ENCODE peak calls at places on chromosome 20, in nine cellular contexts. One of them, this sample, is unnamed.

GRCh38 chr20:51542033-51542893 is at the start of gene NFATC2:
- DNase-seq in hypothalamus: no peak
- DNase-seq in uterus: no peak
- DNase-seq in astrocyte of the hippocampus: no peak
- DNase-seq in NCI-H1417: peak; percentile 37
- DNase-seq in AG04449: no peak
- DNase-seq in naive thymus-derived CD8-positive, alpha-beta T cell: peak; percentile 59
- DNase-seq in left kidney: peak; percentile 65
- DNase-seq in EH: no peak
- DNase-seq in this sample: no peak

GRCh38 chr20:50670126-50670862 is 21.0 kb downstream of the RIPOR3 start:
- DNase-seq in naive thymus-derived CD8-positive, alpha-beta T cell: no peak
- DNase-seq in astrocyte of the hippocampus: peak; percentile 41
- DNase-seq in uterus: no peak
- DNase-seq in left kidney: peak; percentile 49
- DNase-seq in AG04449: no peak
- DNase-seq in NCI-H1417: no peak
- DNase-seq in hypothalamus: no peak
- DNase-seq in EH: no peak
- DNase-seq in this sample: no peak

GRCh38 chr20:50366270-50367103 is 143.7 kb upstream of the PTPN1 start:
- DNase-seq in hypothalamus: no peak
- DNase-seq in NCI-H1417: peak; percentile 81
- DNase-seq in uterus: peak; percentile 61
- DNase-seq in EH: peak; percentile 63
- DNase-seq in naive thymus-derived CD8-positive, alpha-beta T cell: no peak
- DNase-seq in left kidney: peak; percentile 81
- DNase-seq in astrocyte of the hippocampus: peak; percentile 65
- DNase-seq in AG04449: no peak
- DNase-seq in this sample: no peak

GRCh38 chr20:57787969-57788781 is 78.4 kb upstream of the PMEPA1 start:
- DNase-seq in left kidney: no peak
- DNase-seq in uterus: no peak
- DNase-seq in EH: no peak
- DNase-seq in NCI-H1417: no peak
- DNase-seq in astrocyte of the hippocampus: no peak
- DNase-seq in AG04449: no peak
- DNase-seq in naive thymus-derived CD8-positive, alpha-beta T cell: no peak
- DNase-seq in hypothalamus: no peak
- DNase-seq in this sample: no peak

GRCh38 chr20:4966826-4967751 is 34.2 kb downstream of the SLC23A2 start:
- DNase-seq in astrocyte of the hippocampus: no peak
- DNase-seq in AG04449: no peak
- DNase-seq in uterus: no peak
- DNase-seq in naive thymus-derived CD8-positive, alpha-beta T cell: no peak
- DNase-seq in left kidney: peak; percentile 3
- DNase-seq in EH: no peak
- DNase-seq in hypothalamus: no peak
- DNase-seq in NCI-H1417: no peak
- DNase-seq in this sample: no peak

GRCh38 chr20:47468290-47469050 is 33.2 kb upstream of the NCOA3 start:
- DNase-seq in left kidney: no peak
- DNase-seq in uterus: no peak
- DNase-seq in AG04449: no peak
- DNase-seq in naive thymus-derived CD8-positive, alpha-beta T cell: no peak
- DNase-seq in NCI-H1417: no peak
- DNase-seq in astrocyte of the hippocampus: no peak
- DNase-seq in EH: no peak
- DNase-seq in hypothalamus: no peak
- DNase-seq in this sample: peak; percentile 85

GRCh38 chr20:62293111-62293784 is 9.5 kb upstream of the ADRM1 start:
- DNase-seq in naive thymus-derived CD8-positive, alpha-beta T cell: no peak
- DNase-seq in uterus: no peak
- DNase-seq in EH: no peak
- DNase-seq in NCI-H1417: peak; percentile 69
- DNase-seq in AG04449: no peak
- DNase-seq in left kidney: no peak
- DNase-seq in hypothalamus: no peak
- DNase-seq in astrocyte of the hippocampus: no peak
- DNase-seq in this sample: no peak

GRCh38 chr20:47992021-47992467 is 206.8 kb upstream of the SULF2 start:
- DNase-seq in hypothalamus: no peak
- DNase-seq in EH: peak; percentile 20
- DNase-seq in NCI-H1417: peak; percentile 91
- DNase-seq in naive thymus-derived CD8-positive, alpha-beta T cell: no peak
- DNase-seq in left kidney: peak; percentile 55
- DNase-seq in AG04449: no peak
- DNase-seq in astrocyte of the hippocampus: no peak
- DNase-seq in uterus: no peak
- DNase-seq in this sample: no peak

GRCh38 chr20:32773880-32774279 is 11.7 kb downstream of the DNMT3B start:
- DNase-seq in AG04449: no peak
- DNase-seq in NCI-H1417: no peak
- DNase-seq in uterus: no peak
- DNase-seq in astrocyte of the hippocampus: no peak
- DNase-seq in EH: no peak
- DNase-seq in naive thymus-derived CD8-positive, alpha-beta T cell: no peak
- DNase-seq in left kidney: no peak
- DNase-seq in hypothalamus: no peak
- DNase-seq in this sample: no peak

GRCh38 chr20:61964675-61965605 is 100.7 kb downstream of the TAF4 start:
- DNase-seq in uterus: no peak
- DNase-seq in EH: no peak
- DNase-seq in hypothalamus: no peak
- DNase-seq in NCI-H1417: no peak
- DNase-seq in AG04449: no peak
- DNase-seq in naive thymus-derived CD8-positive, alpha-beta T cell: no peak
- DNase-seq in astrocyte of the hippocampus: no peak
- DNase-seq in left kidney: no peak
- DNase-seq in this sample: no peak

GRCh38 chr20:36802326-36803223 is 29.0 kb upstream of the DSN1 start:
- DNase-seq in NCI-H1417: no peak
- DNase-seq in uterus: no peak
- DNase-seq in hypothalamus: no peak
- DNase-seq in astrocyte of the hippocampus: peak; percentile 78
- DNase-seq in naive thymus-derived CD8-positive, alpha-beta T cell: no peak
- DNase-seq in left kidney: no peak
- DNase-seq in AG04449: peak; percentile 38
- DNase-seq in EH: peak; percentile 91
- DNase-seq in this sample: no peak

GRCh38 chr20:32636278-32636677 is 37.5 kb downstream of the C20orf203 start:
- DNase-seq in hypothalamus: no peak
- DNase-seq in NCI-H1417: no peak
- DNase-seq in EH: no peak
- DNase-seq in uterus: no peak
- DNase-seq in left kidney: peak; percentile 46
- DNase-seq in AG04449: no peak
- DNase-seq in naive thymus-derived CD8-positive, alpha-beta T cell: no peak
- DNase-seq in astrocyte of the hippocampus: peak; percentile 57
- DNase-seq in this sample: no peak

GRCh38 chr20:17863577-17864292 is 104.9 kb downstream of the SNX5 start:
- DNase-seq in astrocyte of the hippocampus: peak; percentile 37
- DNase-seq in AG04449: no peak
- DNase-seq in uterus: peak; percentile 70
- DNase-seq in naive thymus-derived CD8-positive, alpha-beta T cell: no peak
- DNase-seq in hypothalamus: no peak
- DNase-seq in EH: no peak
- DNase-seq in NCI-H1417: no peak
- DNase-seq in left kidney: peak; percentile 69
- DNase-seq in this sample: no peak

GRCh38 chr20:51042064-51042463 is 19.2 kb upstream of the KCNG1 start:
- DNase-seq in naive thymus-derived CD8-positive, alpha-beta T cell: no peak
- DNase-seq in hypothalamus: no peak
- DNase-seq in AG04449: no peak
- DNase-seq in uterus: no peak
- DNase-seq in NCI-H1417: no peak
- DNase-seq in left kidney: no peak
- DNase-seq in astrocyte of the hippocampus: no peak
- DNase-seq in EH: no peak
- DNase-seq in this sample: no peak

GRCh38 chr20:59823860-59824259 is 109.6 kb downstream of the SYCP2 start:
- DNase-seq in AG04449: no peak
- DNase-seq in hypothalamus: no peak
- DNase-seq in NCI-H1417: no peak
- DNase-seq in uterus: no peak
- DNase-seq in astrocyte of the hippocampus: no peak
- DNase-seq in naive thymus-derived CD8-positive, alpha-beta T cell: no peak
- DNase-seq in left kidney: no peak
- DNase-seq in EH: no peak
- DNase-seq in this sample: no peak

GRCh38 chr20:50418890-50419642 is 91.1 kb upstream of the PTPN1 start:
- DNase-seq in NCI-H1417: no peak
- DNase-seq in astrocyte of the hippocampus: no peak
- DNase-seq in left kidney: no peak
- DNase-seq in AG04449: no peak
- DNase-seq in EH: no peak
- DNase-seq in uterus: peak; percentile 60
- DNase-seq in hypothalamus: no peak
- DNase-seq in naive thymus-derived CD8-positive, alpha-beta T cell: no peak
- DNase-seq in this sample: no peak

GRCh38 chr20:33465536-33466302 is 22.2 kb upstream of the SNTA1 start:
- DNase-seq in uterus: no peak
- DNase-seq in EH: no peak
- DNase-seq in hypothalamus: peak; percentile 18
- DNase-seq in NCI-H1417: no peak
- DNase-seq in AG04449: no peak
- DNase-seq in naive thymus-derived CD8-positive, alpha-beta T cell: no peak
- DNase-seq in left kidney: peak; percentile 92
- DNase-seq in astrocyte of the hippocampus: no peak
- DNase-seq in this sample: no peak

GRCh38 chr20:62701161-62702007 is 7.3 kb upstream of the NTSR1 start:
- DNase-seq in hypothalamus: no peak
- DNase-seq in uterus: no peak
- DNase-seq in AG04449: no peak
- DNase-seq in left kidney: no peak
- DNase-seq in astrocyte of the hippocampus: no peak
- DNase-seq in NCI-H1417: no peak
- DNase-seq in naive thymus-derived CD8-positive, alpha-beta T cell: no peak
- DNase-seq in EH: no peak
- DNase-seq in this sample: no peak

GRCh38 chr20:24598346-24598745 is 128.9 kb downstream of the SYNDIG1 start:
- DNase-seq in astrocyte of the hippocampus: no peak
- DNase-seq in left kidney: no peak
- DNase-seq in naive thymus-derived CD8-positive, alpha-beta T cell: no peak
- DNase-seq in uterus: no peak
- DNase-seq in AG04449: no peak
- DNase-seq in hypothalamus: no peak
- DNase-seq in NCI-H1417: no peak
- DNase-seq in EH: no peak
- DNase-seq in this sample: no peak

GRCh38 chr20:45821942-45822341 is 5.2 kb downstream of the TNNC2 start:
- DNase-seq in NCI-H1417: no peak
- DNase-seq in uterus: no peak
- DNase-seq in left kidney: peak; percentile 73
- DNase-seq in astrocyte of the hippocampus: no peak
- DNase-seq in hypothalamus: no peak
- DNase-seq in AG04449: no peak
- DNase-seq in EH: no peak
- DNase-seq in naive thymus-derived CD8-positive, alpha-beta T cell: no peak
- DNase-seq in this sample: no peak

GRCh38 chr20:62634330-62634967 is 7.9 kb upstream of the SLCO4A1 start:
- DNase-seq in EH: no peak
- DNase-seq in NCI-H1417: no peak
- DNase-seq in hypothalamus: no peak
- DNase-seq in astrocyte of the hippocampus: no peak
- DNase-seq in naive thymus-derived CD8-positive, alpha-beta T cell: no peak
- DNase-seq in AG04449: no peak
- DNase-seq in uterus: no peak
- DNase-seq in left kidney: no peak
- DNase-seq in this sample: no peak

GRCh38 chr20:58194176-58194796 is 34.2 kb downstream of the ANKRD60 start:
- DNase-seq in AG04449: no peak
- DNase-seq in NCI-H1417: no peak
- DNase-seq in hypothalamus: no peak
- DNase-seq in astrocyte of the hippocampus: no peak
- DNase-seq in naive thymus-derived CD8-positive, alpha-beta T cell: no peak
- DNase-seq in uterus: no peak
- DNase-seq in left kidney: no peak
- DNase-seq in EH: no peak
- DNase-seq in this sample: no peak

GRCh38 chr20:38920411-38920810 is 5.8 kb upstream of the FAM83D start:
- DNase-seq in astrocyte of the hippocampus: no peak
- DNase-seq in naive thymus-derived CD8-positive, alpha-beta T cell: no peak
- DNase-seq in left kidney: no peak
- DNase-seq in AG04449: no peak
- DNase-seq in NCI-H1417: no peak
- DNase-seq in hypothalamus: no peak
- DNase-seq in EH: no peak
- DNase-seq in uterus: no peak
- DNase-seq in this sample: no peak

GRCh38 chr20:17614812-17615644 is 45.2 kb downstream of the DSTN start:
- DNase-seq in EH: no peak
- DNase-seq in left kidney: no peak
- DNase-seq in astrocyte of the hippocampus: no peak
- DNase-seq in NCI-H1417: no peak
- DNase-seq in naive thymus-derived CD8-positive, alpha-beta T cell: no peak
- DNase-seq in AG04449: no peak
- DNase-seq in hypothalamus: no peak
- DNase-seq in uterus: no peak
- DNase-seq in this sample: no peak

GRCh38 chr20:19354950-19355349 is 142.5 kb downstream of the SLC24A3 start:
- DNase-seq in hypothalamus: no peak
- DNase-seq in astrocyte of the hippocampus: no peak
- DNase-seq in EH: peak; percentile 64
- DNase-seq in AG04449: no peak
- DNase-seq in NCI-H1417: no peak
- DNase-seq in uterus: no peak
- DNase-seq in naive thymus-derived CD8-positive, alpha-beta T cell: no peak
- DNase-seq in left kidney: no peak
- DNase-seq in this sample: no peak

GRCh38 chr20:46438156-46438750 is 31.8 kb upstream of the ELMO2 start:
- DNase-seq in EH: peak; percentile 55
- DNase-seq in NCI-H1417: no peak
- DNase-seq in hypothalamus: peak; percentile 9
- DNase-seq in naive thymus-derived CD8-positive, alpha-beta T cell: peak; percentile 31
- DNase-seq in astrocyte of the hippocampus: peak; percentile 52
- DNase-seq in left kidney: peak; percentile 62
- DNase-seq in AG04449: no peak
- DNase-seq in uterus: no peak
- DNase-seq in this sample: no peak

GRCh38 chr20:1617055-1617454 is 2.8 kb downstream of the SIRPB1 start:
- DNase-seq in NCI-H1417: no peak
- DNase-seq in left kidney: peak; percentile 0
- DNase-seq in AG04449: no peak
- DNase-seq in naive thymus-derived CD8-positive, alpha-beta T cell: no peak
- DNase-seq in uterus: no peak
- DNase-seq in hypothalamus: no peak
- DNase-seq in EH: peak; percentile 13
- DNase-seq in astrocyte of the hippocampus: no peak
- DNase-seq in this sample: no peak

GRCh38 chr20:42588847-42589246 is 600.9 kb downstream of the PTPRT start:
- DNase-seq in left kidney: no peak
- DNase-seq in astrocyte of the hippocampus: no peak
- DNase-seq in EH: no peak
- DNase-seq in NCI-H1417: no peak
- DNase-seq in hypothalamus: no peak
- DNase-seq in naive thymus-derived CD8-positive, alpha-beta T cell: no peak
- DNase-seq in uterus: no peak
- DNase-seq in AG04449: no peak
- DNase-seq in this sample: no peak

GRCh38 chr20:40470313-40471260 is 218.4 kb downstream of the MAFB start:
- DNase-seq in AG04449: no peak
- DNase-seq in NCI-H1417: no peak
- DNase-seq in left kidney: no peak
- DNase-seq in naive thymus-derived CD8-positive, alpha-beta T cell: no peak
- DNase-seq in EH: no peak
- DNase-seq in uterus: peak; percentile 26
- DNase-seq in astrocyte of the hippocampus: no peak
- DNase-seq in hypothalamus: no peak
- DNase-seq in this sample: no peak

GRCh38 chr20:50372770-50373088 is 137.5 kb upstream of the PTPN1 start:
- DNase-seq in left kidney: no peak
- DNase-seq in NCI-H1417: no peak
- DNase-seq in EH: no peak
- DNase-seq in uterus: peak; percentile 42
- DNase-seq in naive thymus-derived CD8-positive, alpha-beta T cell: no peak
- DNase-seq in hypothalamus: no peak
- DNase-seq in astrocyte of the hippocampus: peak; percentile 39
- DNase-seq in AG04449: no peak
- DNase-seq in this sample: no peak

GRCh38 chr20:672975-673604 is 2.5 kb downstream of the SCRT2 start:
- DNase-seq in uterus: no peak
- DNase-seq in left kidney: peak; percentile 58
- DNase-seq in NCI-H1417: no peak
- DNase-seq in AG04449: no peak
- DNase-seq in astrocyte of the hippocampus: no peak
- DNase-seq in naive thymus-derived CD8-positive, alpha-beta T cell: no peak
- DNase-seq in EH: no peak
- DNase-seq in hypothalamus: no peak
- DNase-seq in this sample: no peak

This sample was measured in GM12878.